ENCODE peak calls at places on chromosomes 12 and 14, in ten cellular contexts. J is sigmoid colon, U is tibial nerve, M is stomach, B is transverse colon, W is esophagus muscularis mucosa, Y is K562, A is A549, X is ovary, Z is HepG2. G is an unnamed sample.

GRCh38 chr14:94889520-94890312 is 119.8 kb upstream of the GSC start:
- DNase-seq in J (no peak), U (no peak), M (no peak), B (no peak), W (no peak), Y (no peak), A (no peak), X (no peak), Z (no peak), G (no peak)

GRCh38 chr12:40058721-40059190 is 47.1 kb downstream of the SLC2A13 start:
- DNase-seq in J (no peak), U (no peak), M (no peak), B (no peak), W (no peak), Y (no peak), A (no peak), X (no peak), Z (no peak), G (no peak)

GRCh38 chr12:53174881-53175491 is 5.5 kb upstream of the ZNF740 start:
- DNase-seq in J (no peak), U (no peak), M (no peak), B (no peak), W (no peak), Y (peak), A (peak), X (no peak), Z (peak), G (no peak)

GRCh38 chr12:124588689-124589318 is 21.4 kb upstream of the NCOR2 start:
- DNase-seq in J (peak), U (peak), M (no peak), B (no peak), W (no peak), Y (no peak), A (no peak), X (no peak), Z (no peak), G (no peak)

GRCh38 chr14:38044710-38045109 is 163.0 kb upstream of the SSTR1 start:
- DNase-seq in J (no peak), U (no peak), M (no peak), B (no peak), W (no peak), Y (no peak), A (no peak), X (no peak), Z (no peak), G (no peak)

GRCh38 chr12:92185052-92185451 is 39.4 kb upstream of the BTG1 start:
- DNase-seq in J (no peak), U (no peak), M (no peak), B (no peak), W (no peak), Y (no peak), A (no peak), X (no peak), Z (no peak), G (no peak)

GRCh38 chr12:69623970-69624369 is 13.3 kb upstream of the LRRC10 start:
- DNase-seq in J (no peak), U (no peak), M (peak), B (no peak), W (no peak), Y (peak), A (no peak), X (no peak), Z (no peak), G (no peak)

GRCh38 chr14:36676236-36676635 is 14.6 kb downstream of the PAX9 start:
- DNase-seq in J (no peak), U (no peak), M (no peak), B (no peak), W (no peak), Y (no peak), A (no peak), X (no peak), Z (no peak), G (no peak)

GRCh38 chr12:121697093-121697698 is 15.4 kb upstream of the TMEM120B start:
- DNase-seq in J (no peak), U (peak), M (no peak), B (no peak), W (no peak), Y (peak), A (peak), X (no peak), Z (peak), G (no peak)

GRCh38 chr12:47079894-47080724 is at the start of gene AMIGO2:
- DNase-seq in J (peak), U (peak), M (peak), B (peak), W (no peak), Y (peak), A (peak), X (peak), Z (no peak), G (peak)

GRCh38 chr12:89450922-89451321 is 73.7 kb downstream of the GALNT4 start:
- DNase-seq in J (no peak), U (no peak), M (no peak), B (no peak), W (no peak), Y (no peak), A (no peak), X (no peak), Z (peak), G (no peak)

GRCh38 chr14:54664961-54665360 is 98.0 kb downstream of the SAMD4A start:
- DNase-seq in J (no peak), U (no peak), M (no peak), B (no peak), W (no peak), Y (no peak), A (no peak), X (no peak), Z (no peak), G (no peak)

GRCh38 chr14:55516776-55517175 is 63.2 kb upstream of the KTN1 start:
- DNase-seq in J (no peak), U (no peak), M (no peak), B (no peak), W (no peak), Y (no peak), A (no peak), X (no peak), Z (no peak), G (no peak)

DNA sequence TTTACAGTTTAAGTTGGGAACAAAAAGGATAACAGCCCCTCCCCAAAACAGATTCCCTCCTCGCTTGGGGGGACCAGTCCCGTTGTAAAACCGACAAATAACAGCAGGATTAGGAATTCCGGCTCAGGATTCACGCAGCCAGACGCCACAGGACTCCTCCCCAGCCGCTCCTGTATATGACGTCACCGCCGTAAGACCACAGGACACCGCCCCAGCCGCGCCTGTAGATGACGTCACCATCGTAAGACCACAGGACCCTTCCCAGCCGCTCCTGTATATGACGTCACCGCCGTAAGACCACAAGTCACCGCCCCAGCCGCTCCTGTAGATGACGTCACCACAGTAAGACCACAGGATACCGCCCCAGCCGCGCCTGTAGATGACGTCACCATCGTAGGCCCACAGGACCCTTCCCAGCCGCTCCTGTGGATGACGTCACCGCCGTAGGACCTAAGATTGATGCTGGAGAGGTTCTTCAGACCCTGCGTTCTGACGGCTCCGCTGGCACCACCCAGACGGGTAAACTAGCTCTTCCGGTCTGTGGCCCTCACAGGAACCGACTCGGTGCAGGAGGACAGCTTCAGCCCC is 44.0 kb upstream of the FBRSL1 start:
- DNase-seq in J (no peak), U (no peak), M (peak), B (peak), W (no peak), Y (peak), A (peak), X (peak), Z (no peak), G (no peak)
- H3K4me3 ChIP-seq in J (peak), U (peak), M (peak), B (peak), W (peak), Y (peak), A (peak), X (peak), Z (no peak), G (peak)

GRCh38 chr14:22448035-22448904 is 140.8 kb downstream of the DAD1 start:
- DNase-seq in J (no peak), U (no peak), M (no peak), B (no peak), W (no peak), Y (no peak), A (no peak), X (no peak), Z (no peak), G (no peak)
- TF ChIP-seq EP300 in J (no peak), U (no peak), M (no peak), B (no peak), W (no peak), Y (no peak), A (no peak), X (no peak), Z (no peak), G (no peak)

GRCh38 chr14:99261916-99262787 is 9.8 kb downstream of the BCL11B start:
- DNase-seq in J (no peak), U (no peak), M (peak), B (peak), W (no peak), Y (no peak), A (no peak), X (no peak), Z (no peak), G (no peak)
- TF ChIP-seq POLR2A in J (no peak), U (no peak), M (no peak), B (peak), W (no peak), Y (no peak), A (no peak), X (no peak), Z (no peak), G (no peak)

DNA sequence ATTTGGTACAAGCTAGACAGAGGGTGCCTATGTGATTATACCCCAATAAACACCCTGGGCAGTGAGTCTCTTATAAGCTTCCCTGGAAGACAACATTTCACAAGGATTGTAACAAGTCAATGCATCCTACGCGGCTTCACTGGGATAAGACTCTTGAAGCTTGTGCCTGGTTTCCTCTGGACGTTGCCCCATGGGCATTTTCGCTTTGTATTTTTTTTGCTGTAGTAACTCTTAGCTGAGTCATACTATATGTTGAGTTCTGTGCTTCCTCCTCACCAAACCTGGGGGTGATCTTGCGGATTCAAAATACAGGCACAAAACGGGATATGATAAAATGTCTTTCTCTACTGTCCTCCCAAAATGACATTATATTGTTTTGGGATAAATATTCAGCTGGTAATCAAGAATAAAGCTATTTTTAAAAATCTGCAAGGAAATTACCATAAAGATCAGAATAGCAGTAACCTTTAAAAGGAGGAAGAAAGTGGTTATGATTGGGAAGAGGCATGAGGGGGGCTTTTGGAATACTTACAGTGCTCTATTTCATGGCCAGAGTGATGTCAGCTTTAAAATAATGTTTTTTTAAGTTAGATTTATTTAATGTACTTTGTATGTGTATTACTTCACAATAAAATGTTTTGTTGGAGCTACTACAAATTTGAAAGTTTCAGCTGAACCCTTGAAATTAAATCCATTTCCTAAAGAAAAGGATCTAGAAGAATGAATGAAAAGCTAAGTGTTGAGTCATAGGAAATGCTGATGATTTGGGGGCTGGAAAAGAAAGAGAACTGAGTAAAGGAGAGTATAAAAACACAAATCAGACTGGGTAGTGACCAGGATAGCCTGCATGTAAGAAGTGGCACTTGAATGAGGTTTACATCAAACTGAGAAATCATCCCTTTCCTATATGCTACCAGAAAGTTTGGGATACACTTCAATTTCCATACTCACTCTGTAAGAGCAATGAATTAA is 14.7 kb downstream of the BTBD7 start:
- DNase-seq in J (no peak), U (no peak), M (no peak), B (peak), W (no peak), Y (no peak), A (peak), X (no peak), Z (no peak), G (no peak)
- H3K4me3 ChIP-seq in J (no peak), U (no peak), M (no peak), B (no peak), W (no peak), Y (no peak), A (peak), X (no peak), Z (no peak), G (no peak)

GRCh38 chr12:105449406-105449805 is 118.9 kb downstream of the C12orf75 start:
- DNase-seq in J (no peak), U (no peak), M (no peak), B (no peak), W (no peak), Y (no peak), A (no peak), X (no peak), Z (no peak), G (no peak)
- TF ChIP-seq EP300 in J (no peak), U (no peak), M (no peak), B (no peak), W (no peak), Y (no peak), A (no peak), X (no peak), Z (no peak), G (no peak)